ENCODE peak calls at places on chromosomes 3 and 15, in seven cellular contexts. U, Y, F, I, S, A and L are unnamed samples.

GRCh38 chr3:113895964-113896363 is 51.8 kb upstream of the ZDHHC23 start:
- DNase-seq in U (no peak), F (no peak), A (no peak), Y (no peak), I (no peak), S (no peak), L (no peak)

GRCh38 chr3:197847866-197848401 is 56.9 kb downstream of the LRCH3 start:
- DNase-seq in A (peak; percentile 4), Y (peak; percentile 74), U (no peak), I (no peak), S (no peak), F (peak; percentile 9), L (peak; percentile 31)

GRCh38 chr3:77038928-77039605 is 832 bp upstream of the ROBO2 start:
- DNase-seq in S (no peak), A (peak; percentile 22), F (no peak), Y (no peak), I (peak; percentile 14), U (peak; percentile 36), L (no peak)

GRCh38 chr3:112136959-112137693 is 4.1 kb upstream of the GCSAM start:
- DNase-seq in Y (no peak), I (no peak), A (peak; percentile 61), F (peak; percentile 57), U (no peak), S (no peak), L (peak; percentile 46)

GRCh38 chr3:197700095-197700494 is 36.6 kb downstream of the RUBCN start:
- DNase-seq in Y (no peak), S (no peak), U (no peak), I (no peak), F (no peak), A (no peak), L (no peak)

GRCh38 chr3:157436583-157437300 is at the start of gene PTX3:
- DNase-seq in U (no peak), F (peak; percentile 88), Y (no peak), A (peak; percentile 30), S (peak; percentile 64), I (peak; percentile 63), L (peak; percentile 88)

GRCh38 chr3:1191061-1191460 is 98.2 kb downstream of the CNTN6 start:
- DNase-seq in S (no peak), Y (no peak), A (no peak), F (no peak), I (no peak), U (no peak), L (no peak)

GRCh38 chr3:153042088-153042487 is 119.9 kb upstream of the RAP2B start:
- DNase-seq in F (no peak), U (no peak), S (no peak), A (no peak), I (no peak), Y (no peak), L (no peak)

GRCh38 chr3:168714609-168715240 is 619.0 kb upstream of the GOLIM4 start:
- DNase-seq in Y (no peak), F (no peak), S (no peak), I (no peak), U (no peak), A (no peak), L (no peak)

GRCh38 chr3:164451083-164451910 is 627.0 kb downstream of the SI start:
- DNase-seq in F (no peak), U (no peak), Y (no peak), S (no peak), A (no peak), I (no peak), L (no peak)

GRCh38 chr3:126245811-126246727 is 65.7 kb upstream of the ALDH1L1 start:
- DNase-seq in A (peak; percentile 68), I (no peak), U (peak; percentile 56), S (no peak), F (peak; percentile 39), Y (peak; percentile 25), L (no peak)

GRCh38 chr3:190718691-190719090 is 143.8 kb downstream of the GMNC start:
- DNase-seq in S (peak; percentile 28), A (no peak), Y (no peak), I (no peak), U (no peak), F (no peak), L (no peak)

GRCh38 chr3:54176106-54176505 is 53.8 kb downstream of the CACNA2D3 start:
- DNase-seq in F (no peak), I (no peak), U (no peak), Y (no peak), A (no peak), S (no peak), L (no peak)

GRCh38 chr15:41880156-41880877 is 13.5 kb downstream of the SPTBN5 start:
- DNase-seq in S (no peak), I (no peak), A (no peak), U (no peak), Y (no peak), F (no peak), L (no peak)

GRCh38 chr15:55627730-55628368 is 39.7 kb upstream of the PYGO1 start:
- DNase-seq in I (no peak), A (no peak), U (no peak), S (peak; percentile 55), F (no peak), Y (no peak), L (no peak)

GRCh38 chr3:129432671-129433070 is 4.2 kb upstream of the EFCAB12 start:
- DNase-seq in F (no peak), I (no peak), A (no peak), S (no peak), U (no peak), Y (no peak), L (no peak)

GRCh38 chr3:197516517-197516889 is 39.3 kb downstream of the BDH1 start:
- DNase-seq in A (no peak), S (peak; percentile 75), Y (no peak), F (no peak), U (no peak), I (peak; percentile 66), L (no peak)

GRCh38 chr3:133472889-133473288 is 73.0 kb downstream of the BFSP2 start:
- DNase-seq in Y (no peak), A (no peak), S (no peak), I (no peak), U (no peak), F (no peak), L (no peak)

GRCh38 chr3:141414800-141415462 is 46.6 kb downstream of the ZBTB38 start:
- DNase-seq in A (no peak), S (no peak), Y (no peak), F (no peak), I (no peak), U (no peak), L (no peak)

GRCh38 chr15:81197255-81197630 is 564 bp downstream of the IL16 start:
- DNase-seq in I (no peak), F (no peak), U (no peak), Y (no peak), S (no peak), A (no peak), L (no peak)

GRCh38 chr15:51736646-51737537 is 563 bp downstream of the LYSMD2 start:
- DNase-seq in I (no peak), Y (peak; percentile 64), F (peak; percentile 20), S (no peak), U (peak; percentile 66), A (peak; percentile 44), L (no peak)

GRCh38 chr3:31610700-31611275 is 78.1 kb downstream of the STT3B start:
- DNase-seq in A (peak; percentile 28), Y (peak; percentile 4), F (no peak), U (no peak), S (peak; percentile 15), I (no peak), L (peak; percentile 16)

GRCh38 chr15:75232252-75232813 is 25.8 kb upstream of the GOLGA6C start:
- DNase-seq in S (no peak), U (peak; percentile 1), A (no peak), Y (no peak), I (no peak), F (no peak), L (no peak)

GRCh38 chr15:38050529-38050928 is 116.1 kb downstream of the TMCO5A start:
- DNase-seq in Y (no peak), I (no peak), S (no peak), A (no peak), F (no peak), U (no peak), L (no peak)

GRCh38 chr3:133588784-133589465 is 15.4 kb downstream of the CDV3 start:
- DNase-seq in F (no peak), U (no peak), I (no peak), Y (no peak), A (no peak), S (no peak), L (no peak)

GRCh38 chr3:192851821-192852352 is 65.8 kb downstream of the MB21D2 start:
- DNase-seq in F (peak; percentile 44), S (peak; percentile 44), Y (no peak), I (peak; percentile 90), U (no peak), A (no peak), L (peak; percentile 3)

GRCh38 chr3:25571285-25571684 is 93.4 kb downstream of the TOP2B start:
- DNase-seq in S (no peak), F (no peak), I (no peak), U (no peak), A (no peak), Y (no peak), L (no peak)

GRCh38 chr15:85316244-85316934 is 64.0 kb upstream of the AKAP13 start:
- DNase-seq in Y (no peak), I (no peak), U (no peak), F (no peak), A (no peak), S (no peak), L (no peak)

GRCh38 chr3:104032283-104032682 is 1334.4 kb upstream of the ALCAM start:
- DNase-seq in S (no peak), A (no peak), Y (no peak), I (no peak), F (no peak), U (no peak), L (no peak)

GRCh38 chr15:33834892-33835730 is 133.2 kb upstream of the CHRM5 start:
- DNase-seq in U (no peak), Y (no peak), S (no peak), A (no peak), I (no peak), F (no peak), L (no peak)

GRCh38 chr15:94670436-94671034 is 439.2 kb downstream of the MCTP2 start:
- DNase-seq in A (peak; percentile 36), F (peak; percentile 9), U (no peak), S (peak; percentile 4), Y (peak; percentile 20), I (no peak), L (no peak)